ENCODE peak calls at places on chromosome 4, in four cellular contexts. One of them, this sample, is unnamed.

GRCh38 chr4:106315476-106315967 is 487 bp downstream of the TBCK start:
- DNase-seq in K562: no peak
- DNase-seq in suprapubic skin: no peak
- DNase-seq in prostate gland: peak; percentile 39
- DNase-seq in this sample: no peak

GRCh38 chr4:89137695-89138094 is 26.4 kb downstream of the TIGD2 start:
- DNase-seq in suprapubic skin: no peak
- DNase-seq in K562: no peak
- DNase-seq in prostate gland: no peak
- DNase-seq in this sample: no peak

GRCh38 chr4:110793381-110793801 is 170.5 kb upstream of the PITX2 start:
- DNase-seq in prostate gland: no peak
- DNase-seq in suprapubic skin: no peak
- DNase-seq in K562: no peak
- DNase-seq in this sample: no peak

GRCh38 chr4:891747-892146 is 40.4 kb downstream of the GAK start:
- DNase-seq in prostate gland: no peak
- DNase-seq in suprapubic skin: no peak
- DNase-seq in K562: peak; percentile 29
- DNase-seq in this sample: no peak

GRCh38 chr4:15378055-15378454 is 49.8 kb upstream of the C1QTNF7 start:
- DNase-seq in suprapubic skin: no peak
- DNase-seq in K562: no peak
- DNase-seq in prostate gland: no peak
- DNase-seq in this sample: no peak

GRCh38 chr4:13905543-13905942 is 278.0 kb upstream of the BOD1L1 start:
- DNase-seq in K562: no peak
- DNase-seq in prostate gland: no peak
- DNase-seq in suprapubic skin: no peak
- DNase-seq in this sample: no peak

GRCh38 chr4:82639947-82640346 is 78.2 kb upstream of the TMEM150C start:
- DNase-seq in suprapubic skin: no peak
- DNase-seq in prostate gland: no peak
- DNase-seq in K562: no peak
- DNase-seq in this sample: no peak

GRCh38 chr4:173647902-173648301 is 117.9 kb upstream of the HAND2 start:
- DNase-seq in prostate gland: no peak
- DNase-seq in K562: no peak
- DNase-seq in suprapubic skin: no peak
- DNase-seq in this sample: no peak

GRCh38 chr4:89949782-89950387 is 55.2 kb downstream of the MMRN1 start:
- DNase-seq in prostate gland: no peak
- DNase-seq in K562: no peak
- DNase-seq in suprapubic skin: no peak
- DNase-seq in this sample: no peak

GRCh38 chr4:81919238-81919637 is 447.5 kb upstream of the RASGEF1B start:
- DNase-seq in prostate gland: no peak
- DNase-seq in K562: peak; percentile 35
- DNase-seq in suprapubic skin: no peak
- DNase-seq in this sample: no peak

GRCh38 chr4:7384929-7385890 is 49.5 kb downstream of the PSAPL1 start:
- DNase-seq in prostate gland: no peak
- DNase-seq in suprapubic skin: peak; percentile 52
- DNase-seq in K562: no peak
- DNase-seq in this sample: peak; percentile 64

DNA sequence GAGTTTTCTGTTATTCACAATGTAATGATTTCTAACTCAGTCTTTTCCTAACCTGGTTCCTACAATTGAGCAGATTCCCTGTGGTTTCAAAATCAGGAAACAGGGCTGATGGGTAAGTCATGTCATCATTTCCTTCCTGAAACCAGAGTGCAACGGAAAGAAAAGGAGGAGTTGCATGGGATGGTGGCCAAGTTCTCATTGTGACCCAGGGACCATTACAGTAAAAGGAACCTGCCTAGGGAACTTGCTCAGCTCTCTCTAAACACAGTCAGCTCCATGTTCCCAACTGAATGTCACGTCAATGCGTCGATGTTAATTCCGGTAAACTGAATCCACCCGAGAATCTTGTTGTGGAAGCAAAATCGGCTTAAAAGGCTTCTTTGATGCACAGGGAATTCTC is 51.2 kb downstream of the LGI2 start:
- DNase-seq in prostate gland: no peak
- DNase-seq in suprapubic skin: no peak
- DNase-seq in K562: no peak
- DNase-seq in this sample: no peak
- TF ChIP-seq POLR2AphosphoS5 in prostate gland: peak; percentile 20
- TF ChIP-seq POLR2AphosphoS5 in suprapubic skin: peak; percentile 51
- TF ChIP-seq POLR2AphosphoS5 in K562: no peak
- TF ChIP-seq POLR2AphosphoS5 in this sample: no peak

DNA sequence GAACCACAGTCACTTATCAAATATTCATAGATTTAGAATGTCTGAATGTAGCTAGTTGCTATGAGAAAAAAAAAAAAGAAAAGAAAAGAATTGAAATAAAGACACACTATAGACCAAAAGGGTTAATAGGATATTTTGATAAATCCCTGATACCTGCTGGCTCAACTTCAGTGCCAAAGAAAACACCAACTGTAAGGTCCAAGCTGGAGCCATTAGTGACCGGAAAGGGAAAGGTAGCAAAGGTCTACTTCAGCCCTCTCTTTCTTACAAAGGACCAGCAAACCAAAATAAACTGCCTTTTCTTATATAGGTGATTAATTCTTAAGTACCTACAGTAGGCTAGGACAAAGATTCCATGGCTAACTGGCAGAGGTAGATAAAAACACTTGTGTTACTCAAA is 9.7 kb downstream of the CBR4 start:
- DNase-seq in suprapubic skin: no peak
- DNase-seq in K562: no peak
- DNase-seq in prostate gland: no peak
- DNase-seq in this sample: no peak
- TF ChIP-seq POLR2A in suprapubic skin: no peak
- TF ChIP-seq POLR2A in K562: no peak
- TF ChIP-seq POLR2A in prostate gland: no peak
- TF ChIP-seq POLR2A in this sample: no peak

GRCh38 chr4:101227715-101228114 is 119.6 kb downstream of the PPP3CA start:
- DNase-seq in suprapubic skin: no peak
- DNase-seq in K562: no peak
- DNase-seq in prostate gland: no peak
- DNase-seq in this sample: no peak

GRCh38 chr4:101230806-101231426 is 116.4 kb downstream of the PPP3CA start:
- DNase-seq in K562: no peak
- DNase-seq in suprapubic skin: no peak
- DNase-seq in prostate gland: no peak
- DNase-seq in this sample: no peak

GRCh38 chr4:101232074-101232776 is 115.1 kb downstream of the PPP3CA start:
- DNase-seq in prostate gland: no peak
- DNase-seq in K562: no peak
- DNase-seq in suprapubic skin: no peak
- DNase-seq in this sample: no peak

GRCh38 chr4:101224358-101225218 is 122.7 kb downstream of the PPP3CA start:
- DNase-seq in suprapubic skin: no peak
- DNase-seq in K562: no peak
- DNase-seq in prostate gland: no peak
- DNase-seq in this sample: no peak

GRCh38 chr4:101229116-101229515 is 118.2 kb downstream of the PPP3CA start:
- DNase-seq in K562: no peak
- DNase-seq in suprapubic skin: no peak
- DNase-seq in prostate gland: no peak
- DNase-seq in this sample: no peak
- H3K4me1 ChIP-seq in K562: no peaks in the 10 kb centered on the region
- H3K4me1 ChIP-seq in suprapubic skin: peaks cover 24% of the 10 kb centered on the region
- H3K4me1 ChIP-seq in prostate gland: no peaks in the 10 kb centered on the region
- H3K4me1 ChIP-seq in this sample: peaks cover 42% of the 10 kb centered on the region

DNA sequence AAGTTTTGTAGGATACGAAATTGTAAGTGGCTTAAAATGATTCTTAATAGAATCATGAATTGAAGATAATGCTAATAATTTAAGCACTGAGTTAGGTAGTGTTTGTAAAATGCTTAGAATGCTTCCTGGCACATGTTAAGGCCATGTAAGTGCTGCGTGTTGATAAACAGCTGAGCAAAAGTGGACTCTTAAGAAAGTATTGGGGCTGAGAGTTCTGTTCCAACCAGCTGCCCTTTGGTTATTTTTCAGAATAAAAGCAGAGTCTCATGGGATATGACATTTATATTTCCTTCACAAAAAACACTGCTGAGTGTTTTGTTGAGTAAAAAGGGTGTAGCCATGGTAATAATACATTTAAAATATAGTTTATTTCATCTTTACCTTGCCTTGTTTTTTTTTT is 42.5 kb downstream of the HTT start:
- DNase-seq in suprapubic skin: no peak
- DNase-seq in K562: no peak
- DNase-seq in prostate gland: no peak
- DNase-seq in this sample: no peak
- TF ChIP-seq POLR2AphosphoS5 in suprapubic skin: no peak
- TF ChIP-seq POLR2AphosphoS5 in K562: no peak
- TF ChIP-seq POLR2AphosphoS5 in prostate gland: no peak
- TF ChIP-seq POLR2AphosphoS5 in this sample: no peak